ENCODE peak calls at places on chromosome 2, in eight cellular contexts. Z is dorsolateral prefrontal cortex, D is heart right ventricle, U is neural progenitor cell, R is Peyer's patch, L is neuronal stem cell, M is colonic mucosa, V is adrenal gland. J is an unnamed sample.

GRCh38 chr2:62309465-62310091 is 113.7 kb downstream of the B3GNT2 start:
- DNase-seq in R (peak; percentile 41), Z (no peak), L (no peak), M (no peak), V (peak; percentile 70), U (no peak), D (peak; percentile 34), J (no peak)

GRCh38 chr2:105802587-105802986 is 57.9 kb downstream of the NCK2 start:
- DNase-seq in D (no peak), R (peak; percentile 70), U (no peak), V (no peak), L (no peak), Z (no peak), M (no peak), J (no peak)

GRCh38 chr2:240320561-240321091 is 114.8 kb upstream of the GPC1 start:
- DNase-seq in U (no peak), R (no peak), M (no peak), Z (no peak), D (no peak), V (no peak), L (peak; percentile 21), J (no peak)

GRCh38 chr2:142014536-142014935 is 116.3 kb downstream of the LRP1B start:
- DNase-seq in R (no peak), M (no peak), Z (no peak), L (no peak), D (no peak), V (no peak), U (no peak), J (no peak)

GRCh38 chr2:46416739-46417403 is 62.5 kb upstream of the TMEM247 start:
- DNase-seq in U (no peak), V (no peak), Z (no peak), D (no peak), L (no peak), R (no peak), M (no peak), J (no peak)

GRCh38 chr2:170305711-170306110 is 127.8 kb downstream of the MYO3B start:
- DNase-seq in D (no peak), V (no peak), R (no peak), U (no peak), M (peak; percentile 36), L (no peak), Z (no peak), J (no peak)

GRCh38 chr2:237315170-237315880 is 98.6 kb downstream of the COL6A3 start:
- DNase-seq in R (peak; percentile 23), Z (peak; percentile 71), V (peak; percentile 87), M (peak; percentile 54), L (peak; percentile 27), U (peak; percentile 55), D (peak; percentile 91), J (peak; percentile 18)

GRCh38 chr2:36376319-36376765 is 20.8 kb downstream of the CRIM1 start:
- DNase-seq in D (peak; percentile 81), Z (peak; percentile 53), V (peak; percentile 70), L (no peak), R (no peak), M (peak; percentile 90), U (no peak), J (no peak)

GRCh38 chr2:67649331-67650071 is 252.4 kb downstream of the ETAA1 start:
- DNase-seq in M (peak; percentile 24), R (no peak), D (peak; percentile 58), Z (no peak), L (no peak), V (peak; percentile 66), U (no peak), J (no peak)

GRCh38 chr2:232435375-232435648 is 20.6 kb upstream of the ALPI start:
- DNase-seq in M (no peak), Z (no peak), R (no peak), U (no peak), L (no peak), V (no peak), D (no peak), J (no peak)

GRCh38 chr2:99675110-99675661 is 185.4 kb upstream of the REV1 start:
- DNase-seq in Z (no peak), D (no peak), V (no peak), U (no peak), L (no peak), M (no peak), R (no peak), J (no peak)

GRCh38 chr2:75506131-75506697 is 54.5 kb downstream of the EVA1A start:
- DNase-seq in M (no peak), L (no peak), R (no peak), U (no peak), D (no peak), Z (no peak), V (no peak), J (no peak)

GRCh38 chr2:144414324-144414845 is 105.5 kb downstream of the ZEB2 start:
- DNase-seq in M (no peak), V (peak; percentile 64), Z (no peak), D (no peak), R (no peak), U (no peak), L (no peak), J (no peak)

GRCh38 chr2:204228169-204228940 is 291.8 kb downstream of the ICOS start:
- DNase-seq in M (no peak), U (peak; percentile 92), R (no peak), Z (no peak), D (no peak), L (peak; percentile 75), V (no peak), J (no peak)

GRCh38 chr2:56715670-56716069 is 531.9 kb downstream of the CCDC85A start:
- DNase-seq in D (no peak), M (no peak), L (no peak), Z (no peak), R (no peak), U (no peak), V (no peak), J (no peak)

GRCh38 chr2:113406114-113406513 is 31.4 kb upstream of the ZNG1B start:
- DNase-seq in D (no peak), V (no peak), U (peak; percentile 34), R (peak; percentile 85), Z (no peak), L (no peak), M (no peak), J (no peak)

DNA sequence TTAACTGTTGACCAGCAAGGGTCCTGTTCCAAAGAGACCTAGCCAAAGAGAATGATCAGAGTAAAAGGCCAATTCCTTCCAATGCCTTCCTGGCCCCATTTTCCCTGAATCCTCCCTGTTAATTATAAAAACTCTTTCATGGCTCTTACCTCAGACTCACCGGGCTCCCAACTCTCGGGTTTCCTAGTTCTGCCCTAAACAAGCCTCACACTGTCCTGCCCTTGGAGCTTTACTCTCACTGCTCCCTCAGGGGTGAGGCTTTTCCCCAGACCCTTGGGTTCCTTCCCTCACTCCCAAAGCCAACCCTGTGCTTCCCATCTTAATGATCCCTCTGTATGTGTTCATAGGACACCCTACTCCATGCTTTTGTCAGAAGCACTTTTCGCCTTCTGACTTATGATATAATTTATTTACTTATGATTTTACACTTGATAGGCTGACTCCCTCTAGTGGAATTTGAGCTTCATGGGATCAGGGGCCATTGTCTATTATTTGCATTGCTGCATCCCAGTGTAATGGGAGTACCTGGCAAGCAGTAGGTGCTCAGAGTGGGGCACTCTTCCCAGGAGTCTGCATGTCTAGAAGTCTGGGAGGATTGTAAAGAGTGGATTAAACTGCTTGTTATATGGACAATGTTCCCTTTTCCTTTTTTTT is 29.9 kb upstream of the ZNG1B start:
- DNase-seq in D (no peak), U (no peak), V (no peak), Z (no peak), M (no peak), L (no peak), R (no peak), J (no peak)
- H3K27ac ChIP-seq in D (no peak overlapping the region), U (no peak overlapping the region), V (no peak overlapping the region), Z (no peak overlapping the region), M (no peak overlapping the region), L (no peak overlapping the region), R (no peak overlapping the region), J (no peak overlapping the region)

GRCh38 chr2:55421326-55421725 is 1.7 kb upstream of the CCDC88A start:
- DNase-seq in U (no peak), V (no peak), R (no peak), M (no peak), L (no peak), D (no peak), Z (no peak), J (no peak)

GRCh38 chr2:55428258-55428657 is 8.6 kb upstream of the CCDC88A start:
- DNase-seq in D (no peak), M (no peak), R (no peak), V (no peak), L (no peak), Z (no peak), U (no peak), J (no peak)

GRCh38 chr2:55423303-55423702 is 3.6 kb upstream of the CCDC88A start:
- DNase-seq in U (no peak), M (no peak), D (no peak), R (no peak), V (no peak), Z (no peak), L (no peak), J (no peak)

GRCh38 chr2:55422876-55423275 is 3.2 kb upstream of the CCDC88A start:
- DNase-seq in R (no peak), L (no peak), U (no peak), V (no peak), D (no peak), Z (no peak), M (no peak), J (no peak)

GRCh38 chr2:55425449-55425848 is 5.8 kb upstream of the CCDC88A start:
- DNase-seq in V (no peak), L (no peak), U (no peak), D (no peak), R (no peak), Z (no peak), M (no peak), J (no peak)
- H3K27ac ChIP-seq in V (no peak overlapping the region), L (no peak overlapping the region), U (no peak overlapping the region), D (no peak overlapping the region), R (no peak overlapping the region), Z (no peak overlapping the region), M (no peak overlapping the region), J (no peak overlapping the region)

DNA sequence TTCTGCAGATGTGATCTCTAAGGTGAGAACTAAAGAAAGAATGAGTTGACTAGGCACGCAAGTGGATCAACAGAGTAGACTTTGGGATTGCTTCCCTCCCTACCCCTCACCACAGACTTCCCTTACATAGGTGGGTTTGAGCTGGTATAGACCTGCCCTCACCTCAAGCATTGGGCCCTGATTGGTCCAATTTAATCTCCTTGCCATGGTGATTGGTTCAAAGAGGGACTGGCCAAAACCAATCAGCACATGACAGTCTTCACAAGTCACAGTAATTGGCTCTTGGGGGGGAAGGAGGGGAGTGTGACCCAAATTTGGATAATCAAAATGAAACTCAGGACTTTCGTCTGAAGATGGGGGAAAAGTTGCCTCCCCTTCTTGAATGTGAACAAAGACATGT is 36.6 kb upstream of the LNPK start:
- DNase-seq in R (no peak), D (no peak), L (no peak), M (no peak), Z (no peak), U (no peak), V (no peak), J (no peak)
- H3K27ac ChIP-seq in R (no peak overlapping the region), D (no peak overlapping the region), L (no peak overlapping the region), M (no peak overlapping the region), Z (no peak overlapping the region), U (no peak overlapping the region), V (no peak overlapping the region), J (peak overlapping the region; percentile 39)

DNA sequence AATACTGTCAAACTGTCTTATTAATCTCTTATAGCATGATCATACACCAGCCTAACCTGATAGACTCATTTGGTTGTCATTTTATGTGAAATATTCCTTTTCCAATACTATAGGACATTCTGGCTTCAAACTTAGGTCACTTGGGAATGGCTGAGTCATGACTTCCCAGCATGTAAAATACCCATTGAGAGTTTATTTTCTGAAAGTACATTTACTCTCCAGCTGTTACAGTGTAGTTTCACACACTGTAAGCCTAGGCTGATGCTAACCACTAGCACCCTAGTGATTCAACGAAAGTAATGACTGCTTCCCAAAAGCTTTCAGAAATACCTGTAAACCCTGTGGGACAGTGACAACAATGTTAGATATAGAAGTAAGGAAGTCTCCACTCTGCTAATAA is 93.8 kb downstream of the FIGN start:
- DNase-seq in Z (no peak), D (no peak), M (no peak), U (no peak), R (no peak), L (no peak), V (no peak), J (no peak)
- H3K27ac ChIP-seq in Z (no peak overlapping the region), D (no peak overlapping the region), M (no peak overlapping the region), U (no peak overlapping the region), R (no peak overlapping the region), L (no peak overlapping the region), V (no peak overlapping the region), J (no peak overlapping the region)